ENCODE peak calls at places on chromosomes 5 and 9, in five cellular contexts. T, J, A, Z and K are unnamed samples.

GRCh38 chr5:67934976-67935375 is 280.6 kb upstream of the PIK3R1 start:
- DNase-seq in T (no peak), J (no peak), A (no peak), Z (no peak), K (no peak)

GRCh38 chr9:16704096-16704488 is 166.4 kb downstream of the BNC2 start:
- DNase-seq in T (no peak), J (no peak), A (no peak), Z (no peak), K (no peak)

GRCh38 chr9:34072868-34073590 is 24.3 kb upstream of the UBAP2 start:
- DNase-seq in T (no peak), J (no peak), A (no peak), Z (no peak), K (no peak)

GRCh38 chr9:1458503-1458902 is 408.3 kb downstream of the DMRT2 start:
- DNase-seq in T (no peak), J (no peak), A (no peak), Z (no peak), K (no peak)

GRCh38 chr9:104232781-104233341 is 138.8 kb downstream of the SMC2 start:
- DNase-seq in T (no peak), J (no peak), A (no peak), Z (no peak), K (no peak)

GRCh38 chr5:133236541-133236951 is 184.7 kb downstream of the HSPA4 start:
- DNase-seq in T (no peak), J (no peak), A (no peak), Z (no peak), K (no peak)

GRCh38 chr5:140041492-140042421 is 1.3 kb downstream of the NRG2 start:
- DNase-seq in T (peak), J (no peak), A (peak), Z (peak), K (no peak)

GRCh38 chr9:94086468-94086867 is 2.2 kb downstream of the PTPDC1 start:
- DNase-seq in T (no peak), J (no peak), A (no peak), Z (no peak), K (no peak)

GRCh38 chr9:35814106-35814840 is 569 bp downstream of the HINT2 start:
- DNase-seq in T (peak), J (peak), A (peak), Z (peak), K (no peak)

GRCh38 chr5:158514961-158515359 is 584.8 kb downstream of the EBF1 start:
- DNase-seq in T (no peak), J (no peak), A (no peak), Z (no peak), K (no peak)

GRCh38 chr9:77085416-77085815 is 66.0 kb downstream of the FOXB2 start:
- DNase-seq in T (no peak), J (no peak), A (no peak), Z (no peak), K (no peak)

GRCh38 chr9:115213777-115214428 is 95.9 kb upstream of the TNC start:
- DNase-seq in T (no peak), J (no peak), A (peak), Z (no peak), K (no peak)

GRCh38 chr9:89461302-89461701 is 36.6 kb downstream of the SEMA4D start:
- DNase-seq in T (no peak), J (no peak), A (no peak), Z (no peak), K (no peak)

GRCh38 chr5:76470978-76471377 is 67.9 kb downstream of the IQGAP2 start:
- DNase-seq in T (no peak), J (no peak), A (no peak), Z (no peak), K (no peak)
- TF ChIP-seq CTCF in T (no peak), J (no peak), A (no peak), Z (no peak), K (no peak)

DNA sequence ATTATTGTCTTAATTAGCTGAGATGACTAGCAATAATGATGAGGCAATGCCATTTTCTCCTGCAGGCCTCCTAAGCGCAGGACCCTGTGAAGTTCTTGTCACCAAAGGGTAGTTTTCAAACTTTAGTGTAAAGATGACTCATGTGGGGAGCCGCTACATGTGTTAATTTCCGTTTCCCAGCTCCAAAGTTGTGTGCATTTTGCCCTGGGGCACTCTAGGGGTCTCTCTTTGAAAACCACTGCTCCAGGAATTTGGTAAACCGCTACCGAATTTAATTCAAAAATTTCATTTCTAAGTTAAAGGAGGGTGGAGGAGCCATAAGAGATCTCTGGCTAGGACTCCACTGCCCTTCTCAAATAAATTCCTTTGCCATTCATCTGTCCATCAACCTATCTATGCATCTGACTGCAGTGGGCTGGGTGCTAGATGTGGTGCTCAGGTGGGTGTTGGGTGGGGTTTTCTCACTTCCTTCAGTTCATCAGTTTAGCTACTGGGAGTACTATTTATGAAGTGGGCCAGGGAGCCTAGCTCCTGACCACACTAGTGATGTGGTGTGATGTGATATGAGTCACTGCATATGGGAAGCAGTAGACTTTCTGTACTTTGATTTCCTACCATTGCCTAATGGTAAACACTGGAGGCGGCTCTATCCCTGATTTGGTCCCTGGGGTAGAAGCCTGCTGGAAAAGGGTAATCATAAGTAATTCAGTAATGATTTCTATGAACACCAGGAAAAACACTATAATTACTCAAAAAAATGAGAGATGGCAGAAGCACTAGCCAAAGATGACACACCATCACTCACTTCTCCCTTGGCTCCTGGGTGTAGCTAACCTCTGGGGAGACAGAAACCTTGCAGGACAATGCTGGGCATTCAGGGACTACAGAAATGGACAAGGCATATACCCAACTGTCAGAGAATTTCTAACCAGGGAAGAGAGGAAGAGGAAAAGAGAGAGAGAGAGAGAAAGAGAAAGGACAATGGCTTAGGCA is 4.0 kb upstream of the ZSWIM6 start:
- DNase-seq in T (no peak), J (no peak), A (no peak), Z (no peak), K (no peak)
- H3K27ac ChIP-seq in T (no peak), J (no peak), A (no peak), Z (no peak), K (no peak)

GRCh38 chr5:129400395-129400983 is 59.6 kb upstream of the ADAMTS19 start:
- DNase-seq in T (no peak), J (no peak), A (no peak), Z (no peak), K (no peak)
- TF ChIP-seq CTCF in T (no peak), J (peak), A (peak), Z (peak), K (no peak)

GRCh38 chr9:134267305-134268265 is 58.7 kb upstream of the RXRA start:
- DNase-seq in T (no peak), J (no peak), A (peak), Z (no peak), K (no peak)

GRCh38 chr9:134271338-134272301 is 54.6 kb upstream of the RXRA start:
- DNase-seq in T (no peak), J (no peak), A (no peak), Z (no peak), K (no peak)

GRCh38 chr9:134266418-134266817 is 59.8 kb upstream of the RXRA start:
- DNase-seq in T (no peak), J (no peak), A (no peak), Z (no peak), K (no peak)

GRCh38 chr9:134265078-134265477 is 61.2 kb upstream of the RXRA start:
- DNase-seq in T (no peak), J (no peak), A (no peak), Z (no peak), K (no peak)

GRCh38 chr9:134268308-134268724 is 57.9 kb upstream of the RXRA start:
- DNase-seq in T (no peak), J (peak), A (no peak), Z (no peak), K (no peak)
- H3K27ac ChIP-seq in T (no peak), J (peak), A (no peak), Z (no peak), K (no peak)

GRCh38 chr5:61995486-61995885 is 310.5 kb upstream of the KIF2A start:
- DNase-seq in T (no peak), J (no peak), A (no peak), Z (no peak), K (no peak)

GRCh38 chr5:61993446-61994017 is 312.5 kb upstream of the KIF2A start:
- DNase-seq in T (no peak), J (no peak), A (no peak), Z (no peak), K (no peak)

GRCh38 chr5:61991426-61991825 is 314.6 kb upstream of the KIF2A start:
- DNase-seq in T (no peak), J (no peak), A (no peak), Z (no peak), K (no peak)

DNA sequence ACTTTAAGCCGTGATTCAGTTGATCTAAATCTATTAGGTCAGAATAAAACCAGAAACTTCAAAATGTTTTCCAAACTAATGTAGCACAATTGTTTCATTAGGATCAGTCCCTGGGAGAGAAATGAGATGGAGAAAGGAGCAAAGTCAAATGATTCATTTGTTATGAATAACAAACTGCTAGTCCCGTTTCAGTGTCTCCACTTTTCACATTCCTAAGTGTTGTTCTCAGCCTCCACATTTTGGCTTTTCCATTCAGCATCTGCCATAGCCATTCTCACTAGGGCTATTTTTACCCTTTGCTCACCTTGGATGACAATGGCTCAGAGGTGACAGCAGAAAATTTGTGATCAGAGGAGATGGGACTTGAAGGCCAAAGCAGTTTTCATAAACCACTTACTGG is 314.1 kb upstream of the KIF2A start:
- DNase-seq in T (no peak), J (no peak), A (no peak), Z (no peak), K (no peak)
- TF ChIP-seq CTCF in T (no peak), J (no peak), A (no peak), Z (no peak), K (no peak)

GRCh38 chr9:92496401-92496800 is 14.1 kb upstream of the ASPN start:
- DNase-seq in T (no peak), J (no peak), A (no peak), Z (no peak), K (no peak)

GRCh38 chr9:92489209-92489608 is 6.9 kb upstream of the ASPN start:
- DNase-seq in T (no peak), J (no peak), A (no peak), Z (no peak), K (no peak)

GRCh38 chr9:92493741-92494387 is 11.6 kb upstream of the ASPN start:
- DNase-seq in T (no peak), J (no peak), A (no peak), Z (no peak), K (no peak)

DNA sequence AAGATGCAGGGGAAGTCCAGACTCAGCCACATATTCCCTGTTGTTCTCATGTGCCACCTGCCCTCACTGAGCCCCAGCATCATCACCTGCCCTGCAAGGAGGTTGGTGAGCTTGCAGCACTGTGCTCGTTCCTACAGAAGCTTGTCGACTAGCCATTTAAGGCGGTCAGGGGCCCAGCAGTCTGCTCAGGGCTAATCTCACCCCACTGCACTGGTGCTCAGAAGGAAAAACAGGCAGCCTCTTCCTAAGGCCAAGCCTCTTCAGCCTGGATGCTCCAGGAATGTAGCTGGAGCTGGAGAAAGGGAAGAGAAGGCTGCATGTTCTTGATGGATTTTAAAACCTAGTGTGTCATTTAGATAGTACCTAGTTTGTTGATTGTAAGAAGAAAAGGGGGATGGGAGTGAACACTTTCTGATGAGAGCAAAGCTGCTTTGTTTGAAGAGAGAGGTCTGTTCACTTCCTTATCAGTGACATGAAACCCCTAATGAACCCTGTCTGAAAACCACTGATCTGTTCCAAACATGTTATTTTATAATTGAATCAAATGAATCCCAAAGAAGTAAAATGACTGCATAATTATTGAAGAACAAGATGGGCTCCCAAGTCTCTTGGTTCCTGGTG is 10.6 kb upstream of the ASPN start:
- DNase-seq in T (no peak), J (no peak), A (no peak), Z (no peak), K (no peak)
- H3K27ac ChIP-seq in T (no peak), J (no peak), A (no peak), Z (no peak), K (no peak)

GRCh38 chr9:14978022-14979000 is 68.1 kb upstream of the FREM1 start:
- DNase-seq in T (no peak), J (no peak), A (no peak), Z (no peak), K (no peak)
- TF ChIP-seq CTCF in T (no peak), J (no peak), A (no peak), Z (no peak), K (no peak)

GRCh38 chr5:78598973-78599372 is 49.6 kb downstream of the LHFPL2 start:
- DNase-seq in T (no peak), J (no peak), A (no peak), Z (no peak), K (no peak)

GRCh38 chr5:78597068-78597857 is 51.3 kb downstream of the LHFPL2 start:
- DNase-seq in T (no peak), J (no peak), A (no peak), Z (no peak), K (no peak)

GRCh38 chr5:78594946-78595921 is 53.3 kb downstream of the LHFPL2 start:
- DNase-seq in T (peak), J (no peak), A (peak), Z (no peak), K (no peak)

GRCh38 chr5:78600656-78601452 is 47.7 kb downstream of the LHFPL2 start:
- DNase-seq in T (no peak), J (no peak), A (no peak), Z (no peak), K (no peak)

DNA sequence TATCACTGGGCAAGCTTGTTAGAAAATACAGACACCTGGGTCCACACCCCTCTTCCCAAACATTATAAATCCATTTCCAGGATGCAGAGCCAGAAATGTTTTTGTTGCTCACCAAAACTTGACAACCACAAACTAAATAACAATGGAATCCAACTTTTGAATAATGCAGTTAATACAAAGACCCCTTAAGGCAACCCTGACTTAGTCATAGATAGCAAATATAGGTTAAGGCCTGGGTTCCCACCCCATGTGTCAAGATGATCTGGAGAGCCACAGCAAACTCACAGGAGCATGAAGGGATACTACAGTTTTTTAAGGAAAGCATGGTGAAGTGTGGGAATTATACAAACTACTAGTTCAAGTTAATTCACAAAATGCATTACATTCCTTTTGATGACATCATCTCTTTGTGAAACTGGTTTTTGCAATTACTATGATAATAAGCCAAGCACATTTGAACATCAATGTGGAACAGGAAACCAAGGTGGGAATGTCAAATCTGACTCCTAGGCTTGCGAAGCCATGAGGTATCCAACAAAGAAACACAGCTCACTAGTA is 50.6 kb downstream of the LHFPL2 start:
- DNase-seq in T (no peak), J (no peak), A (no peak), Z (no peak), K (no peak)
- H3K27ac ChIP-seq in T (peak), J (no peak), A (no peak), Z (no peak), K (no peak)

DNA sequence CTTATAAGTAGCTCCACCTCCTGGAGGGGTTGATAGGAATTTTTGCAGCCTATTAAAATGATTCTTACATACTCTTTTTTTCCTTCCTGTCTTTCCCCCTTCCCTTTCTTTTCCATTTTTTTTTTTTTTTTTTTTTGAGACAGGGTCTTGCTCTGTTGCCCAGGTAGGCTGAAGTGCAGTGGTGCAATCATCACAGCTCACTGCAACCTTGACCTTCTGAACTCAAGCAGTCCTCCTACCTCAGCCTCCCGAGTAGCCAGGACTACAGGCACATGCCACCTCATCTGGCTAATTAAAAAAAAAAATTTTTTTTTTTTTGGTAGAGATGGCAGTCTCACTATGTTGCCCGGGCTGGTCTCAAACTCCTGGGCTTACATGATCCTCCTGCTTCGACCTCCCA is 4.3 kb upstream of the TBC1D2 start:
- DNase-seq in T (no peak), J (no peak), A (no peak), Z (no peak), K (no peak)
- TF ChIP-seq CTCF in T (no peak), J (peak), A (no peak), Z (no peak), K (no peak)